ENCODE peak calls at places on chromosomes 4 and X, in six cellular contexts. A is fibroblast of lung, E is neuronal stem cell, O is GM23248, K is PC-3, T is Karpas-422. L is an unnamed sample.

GRCh38 chrX:56745019-56745418 is 16.0 kb downstream of the NBDY start:
- DNase-seq in K (peak; percentile 78), O (peak; percentile 84), E (no peak), A (peak; percentile 78), T (peak; percentile 1), L (no peak)

GRCh38 chrX:68945603-68946228 is 116.9 kb downstream of the EFNB1 start:
- DNase-seq in K (peak; percentile 48), E (no peak), T (peak; percentile 59), O (peak; percentile 64), A (peak; percentile 83), L (peak; percentile 5)

GRCh38 chr4:10117424-10118354 is 1.1 kb upstream of the WDR1 start:
- DNase-seq in A (peak; percentile 52), K (no peak), O (peak; percentile 39), E (no peak), T (peak; percentile 63), L (peak; percentile 38)

GRCh38 chrX:30793075-30793766 is 95.8 kb downstream of the TAB3 start:
- DNase-seq in E (no peak), K (no peak), A (no peak), O (no peak), T (no peak), L (no peak)

GRCh38 chr4:38674206-38675144 is 10.5 kb downstream of the KLF3 start:
- DNase-seq in T (peak; percentile 34), E (no peak), A (no peak), O (peak; percentile 36), K (peak; percentile 45), L (no peak)

GRCh38 chrX:153061732-153062131 is 5.5 kb downstream of the PNMA3 start:
- DNase-seq in K (peak; percentile 71), A (peak; percentile 45), O (peak; percentile 68), E (no peak), T (no peak), L (no peak)

GRCh38 chrX:29652484-29652883 is 562.9 kb upstream of the MAGEB2 start:
- DNase-seq in K (peak; percentile 60), T (no peak), A (peak; percentile 55), O (peak; percentile 52), E (no peak), L (no peak)

GRCh38 chrX:100368167-100368566 is 41.9 kb downstream of the PCDH19 start:
- DNase-seq in O (peak; percentile 22), T (peak; percentile 81), A (peak; percentile 1), E (no peak), K (peak; percentile 41), L (no peak)

GRCh38 chr4:74044676-74045075 is 6.2 kb upstream of the CXCL3 start:
- DNase-seq in E (no peak), A (no peak), K (peak; percentile 74), T (no peak), O (peak; percentile 57), L (no peak)

GRCh38 chr4:1194028-1194900 is 21.9 kb upstream of the SPON2 start:
- DNase-seq in O (no peak), E (no peak), A (peak; percentile 68), K (no peak), T (no peak), L (peak; percentile 5)

GRCh38 chr4:109816082-109816442 is 500 bp downstream of the GAR1 start:
- DNase-seq in T (peak; percentile 67), K (no peak), E (no peak), A (no peak), O (peak; percentile 56), L (peak; percentile 62)

DNA sequence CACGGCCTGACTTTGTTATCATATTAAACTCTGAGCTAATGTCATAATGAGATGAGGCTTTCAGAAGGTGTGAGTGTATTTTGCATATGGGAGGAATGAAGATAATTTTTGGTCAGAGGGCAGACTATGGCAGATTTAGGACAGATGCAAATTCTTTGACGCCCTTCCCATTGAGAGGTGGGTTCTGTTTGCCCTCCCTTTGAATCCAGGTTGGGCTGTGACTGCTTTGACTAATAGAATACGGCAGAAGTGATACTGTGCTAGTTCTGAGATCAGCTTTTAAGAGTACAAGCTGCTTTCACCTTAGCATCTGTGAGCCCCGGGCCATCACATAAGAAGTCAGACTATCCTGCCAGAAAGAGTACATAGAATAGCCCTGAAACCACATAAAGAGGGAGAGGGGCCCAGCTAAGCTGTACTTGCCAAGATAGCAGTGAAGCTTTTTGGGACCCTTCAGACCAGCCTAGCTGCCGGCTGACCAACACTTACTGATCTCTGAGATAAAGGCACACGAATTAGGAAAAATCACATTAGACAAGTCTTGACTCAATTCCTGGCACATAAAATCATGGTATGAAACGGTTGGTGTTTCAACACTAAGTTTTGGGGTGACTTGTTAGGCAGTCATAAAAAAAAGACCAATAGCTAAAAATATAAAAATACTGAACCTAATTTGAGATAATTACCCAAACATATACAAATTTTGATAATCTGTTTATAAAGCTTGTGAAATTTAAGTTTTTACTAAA is 166.7 kb upstream of the SH3RF1 start:
- DNase-seq in O (no peak), T (peak; percentile 70), A (no peak), E (no peak), K (no peak), L (no peak)
- H3K4me2 ChIP-seq in O (no peak overlapping the region), T (peak overlapping the region; percentile 67), A (no peak overlapping the region), E (no peak overlapping the region), K (no peak overlapping the region), L (no peak overlapping the region)

GRCh38 chr4:184284742-184285141 is 67.1 kb upstream of the ENPP6 start:
- DNase-seq in A (no peak), K (no peak), E (no peak), O (no peak), T (peak; percentile 53), L (no peak)
- H3K9ac ChIP-seq in A (no peak overlapping the region), K (no peak overlapping the region), E (no peak overlapping the region), O (no peak overlapping the region), T (peak overlapping the region; percentile 66), L (no peak overlapping the region)

GRCh38 chrX:110284159-110284558 is 33.7 kb downstream of the AMMECR1 start:
- DNase-seq in O (peak; percentile 83), T (no peak), A (peak; percentile 69), K (peak; percentile 83), E (no peak), L (no peak)

GRCh38 chrX:110281377-110281776 is 36.5 kb downstream of the AMMECR1 start:
- DNase-seq in K (no peak), T (no peak), E (no peak), A (no peak), O (no peak), L (no peak)

GRCh38 chrX:110287605-110288004 is 30.3 kb downstream of the AMMECR1 start:
- DNase-seq in O (peak; percentile 27), E (no peak), T (no peak), A (peak; percentile 73), K (no peak), L (no peak)

GRCh38 chrX:110282922-110283321 is 35.0 kb downstream of the AMMECR1 start:
- DNase-seq in T (no peak), A (no peak), K (no peak), E (no peak), O (no peak), L (no peak)

DNA sequence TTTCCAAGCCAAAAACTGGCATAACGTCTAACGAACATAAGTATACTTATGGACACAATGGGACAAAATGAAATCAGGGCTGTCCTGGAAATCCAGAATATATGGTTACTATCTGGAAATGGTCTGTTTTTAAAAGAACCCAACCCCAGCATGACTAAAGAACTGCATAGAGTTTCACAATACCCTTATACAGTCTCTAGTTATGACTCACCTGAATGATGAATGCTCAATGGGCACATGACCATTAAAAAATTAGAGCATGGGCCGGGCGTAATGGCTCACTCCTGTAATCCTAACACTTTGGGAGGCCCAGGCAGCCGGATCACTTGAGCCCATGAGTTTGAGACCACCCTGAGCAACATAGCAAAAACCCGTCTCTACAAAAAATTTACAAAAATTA is 31.8 kb downstream of the AMMECR1 start:
- DNase-seq in A (peak; percentile 92), E (no peak), K (peak; percentile 86), T (no peak), O (peak; percentile 89), L (no peak)
- H2AFZ ChIP-seq in A (no peak overlapping the region), E (no peak overlapping the region), K (no peak overlapping the region), T (no peak overlapping the region), O (no peak overlapping the region), L (no peak overlapping the region)

GRCh38 chr4:164210377-164210776 is 543.6 kb upstream of the SMIM31 start:
- DNase-seq in A (peak; percentile 22), K (peak; percentile 47), E (no peak), O (no peak), T (no peak), L (no peak)

GRCh38 chr4:164203476-164203875 is 550.5 kb upstream of the SMIM31 start:
- DNase-seq in K (no peak), A (no peak), O (no peak), T (no peak), E (no peak), L (no peak)

GRCh38 chr4:164207460-164207859 is 546.5 kb upstream of the SMIM31 start:
- DNase-seq in O (no peak), K (no peak), E (no peak), A (no peak), T (no peak), L (no peak)

GRCh38 chr4:164204434-164204833 is 549.5 kb upstream of the SMIM31 start:
- DNase-seq in T (no peak), O (peak; percentile 46), K (peak; percentile 92), A (peak; percentile 11), E (no peak), L (no peak)
- H3K4me2 ChIP-seq in T (no peak overlapping the region), O (peak overlapping the region; percentile 14), K (peak overlapping the region; percentile 52), A (no peak overlapping the region), E (no peak overlapping the region), L (no peak overlapping the region)

L was measured in DND-41.